ENCODE peak calls at places on chromosomes 5 and 9, in six cellular contexts. I is stomach, P is uterus, Y is testis, F is spleen, T is ovary. A is an unnamed sample.

GRCh38 chr9:80968611-80969010 is 720.7 kb downstream of the TLE1 start:
- DNase-seq in I (no peak), P (no peak), Y (no peak), F (no peak), T (no peak), A (no peak)

GRCh38 chr5:151587796-151588606 is 3.1 kb downstream of the FAT2 start:
- DNase-seq in I (no peak), P (no peak), Y (no peak), F (no peak), T (no peak), A (no peak)

GRCh38 chr5:56328753-56329560 is 95.8 kb upstream of the ANKRD55 start:
- DNase-seq in I (no peak), P (no peak), Y (no peak), F (no peak), T (no peak), A (no peak)

GRCh38 chr9:17082343-17082742 is 52.5 kb upstream of the CNTLN start:
- DNase-seq in I (no peak), P (peak; percentile 32), Y (peak; percentile 59), F (no peak), T (peak; percentile 36), A (no peak)

GRCh38 chr9:106916491-106917235 is 53.7 kb downstream of the ZNF462 start:
- DNase-seq in I (no peak), P (peak; percentile 65), Y (peak; percentile 72), F (no peak), T (peak; percentile 31), A (no peak)

GRCh38 chr5:107456281-107456715 is 214.4 kb downstream of the EFNA5 start:
- DNase-seq in I (no peak), P (no peak), Y (no peak), F (no peak), T (no peak), A (no peak)

GRCh38 chr5:75818661-75819060 is 101.4 kb upstream of the POC5 start:
- DNase-seq in I (no peak), P (no peak), Y (no peak), F (no peak), T (no peak), A (no peak)

GRCh38 chr5:119996128-119996527 is 366.8 kb downstream of the FAM170A start:
- DNase-seq in I (no peak), P (no peak), Y (no peak), F (no peak), T (no peak), A (no peak)

GRCh38 chr5:59584858-59585846 is 308.4 kb downstream of the PDE4D start:
- DNase-seq in I (no peak), P (no peak), Y (no peak), F (no peak), T (no peak), A (no peak)

GRCh38 chr9:128108784-128109709 is 18.5 kb downstream of the PTGES2 start:
- DNase-seq in I (no peak), P (no peak), Y (no peak), F (no peak), T (no peak), A (no peak)

GRCh38 chr9:135718616-135719015 is 16.6 kb downstream of the KCNT1 start:
- DNase-seq in I (no peak), P (no peak), Y (peak; percentile 62), F (peak; percentile 88), T (peak; percentile 42), A (no peak)

GRCh38 chr9:35703906-35704672 is 14.4 kb upstream of the TPM2 start:
- DNase-seq in I (no peak), P (no peak), Y (no peak), F (no peak), T (no peak), A (no peak)

GRCh38 chr5:134053840-134054338 is 49.1 kb upstream of the VDAC1 start:
- DNase-seq in I (no peak), P (no peak), Y (no peak), F (no peak), T (no peak), A (no peak)

GRCh38 chr9:130872912-130873503 is 23.6 kb downstream of the QRFP start:
- DNase-seq in I (peak; percentile 89), P (no peak), Y (peak; percentile 67), F (peak; percentile 18), T (no peak), A (no peak)

GRCh38 chr9:20271107-20271506 is 351.2 kb downstream of the MLLT3 start:
- DNase-seq in I (no peak), P (no peak), Y (no peak), F (no peak), T (no peak), A (no peak)

GRCh38 chr5:57244331-57244730 is 70.5 kb downstream of the GPBP1 start:
- DNase-seq in I (no peak), P (no peak), Y (no peak), F (no peak), T (no peak), A (no peak)

GRCh38 chr5:59760798-59761348 is 132.7 kb downstream of the PDE4D start:
- DNase-seq in I (no peak), P (no peak), Y (no peak), F (no peak), T (no peak), A (no peak)

GRCh38 chr5:140108093-140109049 is 5.5 kb upstream of the PURA start:
- DNase-seq in I (peak; percentile 41), P (no peak), Y (peak; percentile 35), F (peak; percentile 85), T (peak; percentile 21), A (no peak)

GRCh38 chr9:79663878-79664277 is 92.1 kb downstream of the TLE4 start:
- DNase-seq in I (no peak), P (no peak), Y (no peak), F (no peak), T (no peak), A (no peak)

DNA sequence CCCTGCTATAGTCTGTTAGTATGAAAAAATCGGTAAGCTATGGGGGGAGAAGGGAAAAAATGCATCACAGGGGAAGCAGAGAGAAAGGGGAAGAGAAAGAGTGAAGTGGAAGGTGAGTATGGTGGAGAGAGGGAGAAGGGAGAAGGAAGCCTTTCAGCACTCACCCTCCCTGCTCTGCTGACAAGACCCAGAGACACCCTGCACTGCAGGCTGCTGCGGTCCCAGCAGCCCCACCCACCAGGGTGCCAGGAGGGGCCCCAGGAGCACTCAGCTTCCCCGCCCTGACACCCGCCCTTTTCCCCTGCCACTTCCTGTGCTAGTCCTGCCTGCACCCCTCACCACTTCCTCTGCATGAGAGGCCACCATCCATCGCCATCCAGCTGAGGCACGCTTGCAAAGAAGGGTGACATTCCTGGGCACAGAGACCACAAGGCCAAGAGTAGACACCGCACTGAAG is 12.7 kb downstream of the STK10 start:
- DNase-seq in I (peak; percentile 63), P (no peak), Y (no peak), F (peak; percentile 98), T (no peak), A (peak; percentile 35)
- TF ChIP-seq POLR2A in I (no peak), P (no peak), Y (no peak), F (no peak), T (no peak), A (no peak)

DNA sequence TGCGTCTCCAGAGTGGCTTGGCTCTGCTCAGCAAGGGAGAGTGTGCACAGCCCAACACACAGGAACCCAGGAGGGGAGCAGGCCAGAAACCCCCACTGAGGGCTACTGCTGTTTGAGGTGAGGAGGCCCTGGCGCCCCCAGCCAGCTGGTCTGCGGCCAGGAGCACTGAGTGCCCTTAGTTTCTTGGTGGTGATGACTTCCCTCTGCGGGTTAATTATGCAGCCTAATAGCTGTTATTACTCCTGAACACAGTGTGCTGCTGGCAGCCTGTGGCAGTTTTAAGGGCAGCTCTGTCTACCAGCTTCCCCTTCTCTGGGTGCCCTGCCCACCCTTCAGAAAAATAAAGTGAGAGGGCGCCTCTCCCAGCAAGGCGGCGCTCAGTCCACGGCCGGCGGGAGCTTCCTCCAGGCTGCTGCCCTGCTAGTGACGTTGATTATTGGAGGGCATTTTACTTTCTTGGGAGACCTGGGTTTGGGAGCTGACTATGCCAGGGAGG is 19.2 kb downstream of the GADD45G start:
- DNase-seq in I (peak; percentile 30), P (no peak), Y (no peak), F (no peak), T (no peak), A (no peak)
- H3K4me3 ChIP-seq in I (no peak overlapping the region), P (no peak overlapping the region), Y (no peak overlapping the region), F (no peak overlapping the region), T (no peak overlapping the region), A (no peak overlapping the region)

DNA sequence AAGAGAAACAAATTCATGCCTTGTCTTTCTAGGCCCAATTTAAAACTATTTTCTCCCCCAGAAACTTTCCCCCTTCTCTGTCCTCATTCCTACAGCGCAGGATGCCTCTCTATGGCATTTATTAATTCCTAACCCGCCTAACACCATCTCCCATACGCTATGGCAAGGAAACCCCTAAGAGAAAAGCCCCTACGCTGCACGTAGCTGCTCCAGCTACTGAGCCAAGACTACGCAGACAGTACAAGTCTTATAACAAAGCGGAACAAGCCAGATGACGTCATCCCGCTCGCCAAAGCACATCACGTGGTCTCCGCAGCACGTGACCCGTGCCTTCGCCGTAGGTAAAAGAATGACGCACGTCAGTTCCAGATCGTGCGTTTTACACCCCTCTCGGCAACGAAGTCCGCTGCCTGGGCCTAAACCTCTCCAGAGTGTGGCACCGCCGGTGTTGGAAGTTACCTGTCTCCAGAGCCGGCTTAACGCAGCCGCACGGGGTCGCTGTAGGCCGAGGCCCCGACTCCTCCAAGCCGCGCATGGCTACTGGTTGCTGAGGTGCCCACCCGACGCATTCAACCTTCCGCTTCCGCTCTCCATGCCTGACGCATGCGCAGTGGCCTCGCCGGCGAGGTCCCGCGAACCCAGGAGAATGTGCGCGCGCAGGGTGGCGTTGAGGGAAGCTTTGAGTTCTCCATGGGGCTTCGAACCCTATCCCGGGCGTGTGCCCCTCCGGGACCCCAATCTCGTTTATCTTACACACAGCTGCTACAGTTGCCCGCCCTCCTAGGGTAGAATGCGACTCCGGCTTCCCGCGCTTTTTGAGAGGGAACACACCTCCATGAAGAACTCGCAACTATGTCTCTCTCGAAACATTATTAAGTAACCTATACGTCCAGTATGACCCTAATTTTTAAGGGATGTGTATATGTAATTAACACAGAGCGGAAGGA is at the start of gene TRMO:
- DNase-seq in I (peak; percentile 99), P (peak; percentile 99), Y (peak; percentile 99), F (peak; percentile 99), T (peak; percentile 97), A (peak; percentile 93)
- TF ChIP-seq POLR2A in I (no peak), P (peak; percentile 85), Y (peak; percentile 43), F (peak; percentile 85), T (peak; percentile 89), A (peak; percentile 40)

GRCh38 chr5:42825422-42826148 is 13.9 kb upstream of the SELENOP start:
- DNase-seq in I (no peak), P (no peak), Y (no peak), F (no peak), T (no peak), A (no peak)

GRCh38 chr5:42822558-42822957 is 10.9 kb upstream of the SELENOP start:
- DNase-seq in I (no peak), P (no peak), Y (no peak), F (no peak), T (no peak), A (no peak)

GRCh38 chr5:42826757-42827156 is 15.1 kb upstream of the SELENOP start:
- DNase-seq in I (no peak), P (no peak), Y (no peak), F (no peak), T (no peak), A (no peak)

GRCh38 chr5:42828661-42829060 is 17.0 kb upstream of the SELENOP start:
- DNase-seq in I (no peak), P (no peak), Y (no peak), F (no peak), T (no peak), A (no peak)

GRCh38 chr5:42824347-42824976 is 12.8 kb upstream of the SELENOP start:
- DNase-seq in I (no peak), P (no peak), Y (no peak), F (no peak), T (no peak), A (no peak)
- H3K4me3 ChIP-seq in I (no peak overlapping the region), P (no peak overlapping the region), Y (no peak overlapping the region), F (no peak overlapping the region), T (no peak overlapping the region), A (no peak overlapping the region)

GRCh38 chr5:149488645-149489306 is 62.5 kb downstream of the CSNK1A1 start:
- DNase-seq in I (no peak), P (no peak), Y (no peak), F (no peak), T (no peak), A (no peak)
- TF ChIP-seq POLR2A in I (no peak), P (no peak), Y (no peak), F (no peak), T (no peak), A (no peak)